ENCODE peak calls at places on chromosome 17, in six cellular contexts. One of them, this sample, is unnamed.

GRCh38 chr17:54795046-54795445 is 105.6 kb upstream of the TOM1L1 start:
- DNase-seq in RCC 7860: no peak
- DNase-seq in choroid plexus epithelial cell: no peak
- DNase-seq in mesendoderm: no peak
- DNase-seq in IMR-90: no peak
- DNase-seq in omental fat pad: no peak
- DNase-seq in this sample: no peak

GRCh38 chr17:42754782-42755181 is 6.2 kb upstream of the RAMP2 start:
- DNase-seq in mesendoderm: no peak
- DNase-seq in choroid plexus epithelial cell: peak
- DNase-seq in RCC 7860: peak
- DNase-seq in IMR-90: peak
- DNase-seq in omental fat pad: no peak
- DNase-seq in this sample: peak

GRCh38 chr17:2122641-2123302 is 67.9 kb downstream of the HIC1 start:
- DNase-seq in RCC 7860: no peak
- DNase-seq in omental fat pad: no peak
- DNase-seq in choroid plexus epithelial cell: peak
- DNase-seq in IMR-90: peak
- DNase-seq in mesendoderm: peak
- DNase-seq in this sample: peak

GRCh38 chr17:28144019-28144418 is 101.5 kb downstream of the NLK start:
- DNase-seq in RCC 7860: no peak
- DNase-seq in omental fat pad: no peak
- DNase-seq in mesendoderm: no peak
- DNase-seq in choroid plexus epithelial cell: no peak
- DNase-seq in IMR-90: no peak
- DNase-seq in this sample: no peak

GRCh38 chr17:74686761-74687160 is 26.0 kb downstream of the CD300LF start:
- DNase-seq in RCC 7860: no peak
- DNase-seq in mesendoderm: no peak
- DNase-seq in omental fat pad: no peak
- DNase-seq in choroid plexus epithelial cell: no peak
- DNase-seq in IMR-90: no peak
- DNase-seq in this sample: no peak

GRCh38 chr17:81665205-81666091 is 957 bp downstream of the OXLD1 start:
- DNase-seq in IMR-90: peak
- DNase-seq in RCC 7860: peak
- DNase-seq in omental fat pad: peak
- DNase-seq in mesendoderm: peak
- DNase-seq in choroid plexus epithelial cell: peak
- DNase-seq in this sample: peak

GRCh38 chr17:1047177-1047885 is 50.4 kb downstream of the TIMM22 start:
- DNase-seq in omental fat pad: no peak
- DNase-seq in IMR-90: peak
- DNase-seq in choroid plexus epithelial cell: peak
- DNase-seq in mesendoderm: no peak
- DNase-seq in RCC 7860: no peak
- DNase-seq in this sample: no peak

GRCh38 chr17:49486012-49486641 is 9.0 kb upstream of the NGFR start:
- DNase-seq in choroid plexus epithelial cell: no peak
- DNase-seq in omental fat pad: no peak
- DNase-seq in RCC 7860: no peak
- DNase-seq in IMR-90: no peak
- DNase-seq in mesendoderm: peak
- DNase-seq in this sample: no peak

GRCh38 chr17:4796550-4796915 is 569 bp downstream of the PSMB6 start:
- DNase-seq in RCC 7860: peak
- DNase-seq in choroid plexus epithelial cell: peak
- DNase-seq in omental fat pad: no peak
- DNase-seq in mesendoderm: peak
- DNase-seq in IMR-90: peak
- DNase-seq in this sample: peak

This sample was measured in mammary epithelial cell.